ENCODE peak calls at places on chromosomes 16 and 17, in ten cellular contexts. P, D, V, Z, T, X, L, H, M and K are unnamed samples.

GRCh38 chr17:75430159-75430748 is 24.8 kb upstream of the GRB2 start:
- DNase-seq in P (peak; percentile 53), D (peak; percentile 56), V (no peak), Z (peak; percentile 52), T (peak; percentile 47), X (no peak), L (peak; percentile 45), H (no peak), M (peak; percentile 55), K (no peak)

GRCh38 chr16:80040814-80041213 is 440.3 kb upstream of the MAF start:
- DNase-seq in P (no peak), D (no peak), V (no peak), Z (no peak), T (no peak), X (no peak), L (no peak), H (no peak), M (no peak), K (no peak)

GRCh38 chr16:67708368-67708771 is 10.7 kb downstream of the GFOD2 start:
- DNase-seq in P (no peak), D (no peak), V (no peak), Z (no peak), T (no peak), X (no peak), L (no peak), H (no peak), M (peak; percentile 49), K (peak; percentile 33)

GRCh38 chr16:19184823-19185509 is 16.9 kb downstream of the SYT17 start:
- DNase-seq in P (peak; percentile 21), D (no peak), V (no peak), Z (no peak), T (no peak), X (no peak), L (no peak), H (no peak), M (no peak), K (no peak)

GRCh38 chr17:48503747-48504146 is 27.1 kb downstream of the HOXB1 start:
- DNase-seq in P (no peak), D (peak; percentile 95), V (no peak), Z (no peak), T (no peak), X (no peak), L (no peak), H (no peak), M (peak; percentile 94), K (no peak)

GRCh38 chr17:49035470-49036269 is 38.5 kb downstream of the IGF2BP1 start:
- DNase-seq in P (peak; percentile 65), D (peak; percentile 70), V (no peak), Z (peak; percentile 66), T (peak; percentile 63), X (peak; percentile 70), L (no peak), H (no peak), M (peak; percentile 17), K (peak; percentile 72)

GRCh38 chr17:70521821-70522256 is 352.5 kb downstream of the KCNJ2 start:
- DNase-seq in P (peak; percentile 48), D (no peak), V (no peak), Z (peak; percentile 51), T (peak; percentile 18), X (no peak), L (no peak), H (peak; percentile 57), M (peak; percentile 24), K (peak; percentile 15)

GRCh38 chr16:4101421-4102275 is 14.6 kb downstream of the ADCY9 start:
- DNase-seq in P (peak; percentile 56), D (no peak), V (no peak), Z (no peak), T (no peak), X (no peak), L (no peak), H (no peak), M (no peak), K (peak; percentile 71)

GRCh38 chr16:65120811-65121721 is 797 bp downstream of the CDH11 start:
- DNase-seq in P (no peak), D (peak; percentile 60), V (no peak), Z (peak; percentile 50), T (peak; percentile 35), X (peak; percentile 35), L (peak; percentile 55), H (no peak), M (peak; percentile 37), K (no peak)

GRCh38 chr17:80812362-80813088 is 179.1 kb upstream of the CHMP6 start:
- DNase-seq in P (no peak), D (no peak), V (no peak), Z (no peak), T (no peak), X (no peak), L (peak; percentile 40), H (no peak), M (no peak), K (no peak)

GRCh38 chr16:1541293-1542165 is 8.1 kb downstream of the TMEM204 start:
- DNase-seq in P (no peak), D (no peak), V (no peak), Z (no peak), T (no peak), X (no peak), L (no peak), H (no peak), M (no peak), K (no peak)

GRCh38 chr17:5431929-5432556 is 6.9 kb downstream of the C1QBP start:
- DNase-seq in P (no peak), D (no peak), V (no peak), Z (no peak), T (no peak), X (no peak), L (no peak), H (no peak), M (no peak), K (no peak)

GRCh38 chr17:2487306-2487705 is 24.4 kb downstream of the METTL16 start:
- DNase-seq in P (no peak), D (no peak), V (no peak), Z (no peak), T (no peak), X (no peak), L (no peak), H (no peak), M (no peak), K (no peak)

GRCh38 chr16:78365376-78365775 is 265.9 kb downstream of the WWOX start:
- DNase-seq in P (no peak), D (no peak), V (no peak), Z (no peak), T (no peak), X (no peak), L (no peak), H (no peak), M (no peak), K (no peak)

GRCh38 chr16:78364501-78364900 is 265.0 kb downstream of the WWOX start:
- DNase-seq in P (no peak), D (no peak), V (no peak), Z (no peak), T (no peak), X (no peak), L (no peak), H (no peak), M (no peak), K (no peak)

GRCh38 chr16:78368121-78369102 is 269.0 kb downstream of the WWOX start:
- DNase-seq in P (no peak), D (peak; percentile 22), V (no peak), Z (no peak), T (no peak), X (no peak), L (no peak), H (no peak), M (no peak), K (no peak)

GRCh38 chr16:78362736-78363135 is 263.3 kb downstream of the WWOX start:
- DNase-seq in P (no peak), D (no peak), V (no peak), Z (no peak), T (no peak), X (no peak), L (no peak), H (no peak), M (no peak), K (no peak)

GRCh38 chr16:78363843-78364242 is 264.4 kb downstream of the WWOX start:
- DNase-seq in P (no peak), D (no peak), V (no peak), Z (no peak), T (no peak), X (no peak), L (no peak), H (no peak), M (no peak), K (no peak)
- TF ChIP-seq CTCF in P (no peak), D (no peak), V (no peak), Z (no peak), T (no peak), X (no peak), L (no peak), H (no peak), M (no peak), K (no peak)

DNA sequence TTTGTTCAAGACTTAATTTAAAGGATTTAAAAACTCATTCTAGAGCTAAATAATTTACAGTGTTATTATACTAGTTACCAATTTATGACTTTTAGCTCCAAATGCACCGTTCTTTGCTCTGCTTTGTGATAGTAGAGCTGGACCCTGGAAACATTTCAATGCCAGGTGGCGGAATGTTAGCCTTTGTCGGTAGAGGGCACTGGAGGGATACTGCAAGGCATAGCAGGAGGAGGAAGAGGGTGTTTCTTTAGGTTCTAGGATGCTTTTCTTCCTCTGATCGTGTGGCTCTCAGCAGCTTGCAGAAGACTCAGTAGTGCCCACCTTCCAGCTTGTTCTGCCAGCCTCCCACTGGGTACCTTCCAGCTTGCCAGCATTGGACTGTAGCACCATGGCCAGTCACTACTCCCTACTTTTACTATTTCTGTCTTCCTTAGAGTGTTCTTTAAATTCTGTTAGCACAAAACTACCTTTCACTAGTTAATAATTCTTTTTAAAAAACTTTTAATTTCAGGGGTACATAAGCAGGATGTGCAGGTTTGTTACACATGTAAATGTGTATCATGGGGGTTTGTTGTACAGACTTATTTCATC is 325.3 kb downstream of the UTP18 start:
- DNase-seq in P (no peak), D (peak; percentile 39), V (no peak), Z (no peak), T (no peak), X (peak; percentile 42), L (no peak), H (no peak), M (no peak), K (no peak)
- TF ChIP-seq CTCF in P (peak; percentile 1), D (no peak), V (no peak), Z (no peak), T (no peak), X (peak; percentile 25), L (peak; percentile 42), H (no peak), M (no peak), K (peak; percentile 54)

GRCh38 chr17:51119415-51120356 is 982 bp downstream of the SPAG9 start:
- DNase-seq in P (peak; percentile 51), D (peak; percentile 57), V (no peak), Z (peak; percentile 60), T (peak; percentile 44), X (peak; percentile 45), L (peak; percentile 50), H (peak; percentile 45), M (peak; percentile 46), K (peak; percentile 75)
- TF ChIP-seq CTCF in P (peak; percentile 21), D (no peak), V (no peak), Z (no peak), T (peak; percentile 29), X (no peak), L (no peak), H (no peak), M (peak; percentile 32), K (peak; percentile 12)

DNA sequence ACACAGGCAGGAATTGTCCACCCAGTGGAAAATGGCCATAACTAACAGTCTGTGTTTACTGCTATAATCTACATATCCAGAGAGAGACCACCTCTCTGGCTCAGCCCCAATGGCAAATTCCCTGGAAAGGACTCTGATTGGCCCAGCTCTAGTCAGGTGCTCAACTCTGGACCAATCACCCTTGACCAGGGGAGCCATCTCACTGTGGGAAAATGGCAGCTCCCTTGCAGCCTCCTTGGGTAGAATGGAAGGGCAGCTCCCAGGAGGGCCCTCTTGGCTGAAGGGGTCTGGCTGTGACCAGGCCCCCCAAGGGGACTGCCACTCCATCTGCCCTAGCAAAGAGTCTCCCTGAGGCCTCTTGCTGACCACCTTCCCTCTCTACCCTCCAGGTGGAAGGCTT is 3.1 kb downstream of the ALOX15B start:
- DNase-seq in P (no peak), D (no peak), V (no peak), Z (no peak), T (no peak), X (no peak), L (no peak), H (no peak), M (no peak), K (no peak)
- TF ChIP-seq CTCF in P (no peak), D (no peak), V (no peak), Z (no peak), T (no peak), X (no peak), L (no peak), H (no peak), M (no peak), K (no peak)